ENCODE peak calls at places on chromosomes 1 and 21, in four cellular contexts. X is HCT116, H is A549, U is breast epithelium. D is an unnamed sample.

GRCh38 chr1:6473974-6474814 is 8.2 kb upstream of the TNFRSF25 start:
- DNase-seq in U (no peak), H (no peak), X (no peak), D (no peak)

GRCh38 chr1:156959414-156959813 is 39.0 kb downstream of the LRRC71 start:
- DNase-seq in H (no peak), U (no peak), X (no peak), D (no peak)

GRCh38 chr1:58812926-58813325 is 29.1 kb upstream of the JUN start:
- DNase-seq in X (no peak), H (no peak), U (no peak), D (no peak)

GRCh38 chr1:8754993-8755392 is 62.4 kb downstream of the RERE start:
- DNase-seq in H (no peak), U (no peak), X (no peak), D (no peak)

GRCh38 chr21:45910548-45911221 is 70.9 kb upstream of the COL6A1 start:
- DNase-seq in U (no peak), H (no peak), X (no peak), D (no peak)

GRCh38 chr1:178055093-178055492 is 38.8 kb upstream of the RASAL2 start:
- DNase-seq in H (peak; percentile 66), U (no peak), X (no peak), D (peak; percentile 43)

GRCh38 chr1:6280761-6281451 is 20.0 kb upstream of the GPR153 start:
- DNase-seq in X (no peak), H (peak; percentile 23), U (no peak), D (no peak)

GRCh38 chr1:27488523-27489138 is 1.3 kb downstream of the WASF2 start:
- DNase-seq in U (no peak), X (no peak), H (no peak), D (no peak)

GRCh38 chr1:230828421-230828820 is 39.9 kb downstream of the C1orf198 start:
- DNase-seq in H (no peak), U (no peak), X (no peak), D (no peak)

GRCh38 chr1:14552246-14552970 is 46.1 kb upstream of the KAZN start:
- DNase-seq in X (no peak), H (no peak), U (no peak), D (no peak)

GRCh38 chr1:110312188-110313121 is 26.7 kb upstream of the RBM15 start:
- DNase-seq in U (peak; percentile 85), X (peak; percentile 54), H (peak; percentile 42), D (peak; percentile 80)

GRCh38 chr1:223739366-223740057 is 27.2 kb downstream of the CAPN2 start:
- DNase-seq in U (no peak), X (no peak), H (no peak), D (no peak)

GRCh38 chr1:41658444-41659158 is 174.1 kb upstream of the EDN2 start:
- DNase-seq in H (no peak), U (peak; percentile 40), X (no peak), D (no peak)

GRCh38 chr1:184686540-184686939 is 68.1 kb downstream of the EDEM3 start:
- DNase-seq in U (no peak), X (no peak), H (no peak), D (no peak)

GRCh38 chr1:188244681-188245080 is 1415.9 kb downstream of the PLA2G4A start:
- DNase-seq in U (no peak), X (no peak), H (no peak), D (no peak)

GRCh38 chr1:188240772-188241406 is 1412.1 kb downstream of the PLA2G4A start:
- DNase-seq in H (no peak), X (no peak), U (no peak), D (no peak)

GRCh38 chr1:188241629-188242028 is 1412.9 kb downstream of the PLA2G4A start:
- DNase-seq in H (no peak), U (no peak), X (no peak), D (no peak)

GRCh38 chr1:188237573-188238353 is 1409.0 kb downstream of the PLA2G4A start:
- DNase-seq in H (peak; percentile 8), X (peak; percentile 45), U (no peak), D (no peak)

DNA sequence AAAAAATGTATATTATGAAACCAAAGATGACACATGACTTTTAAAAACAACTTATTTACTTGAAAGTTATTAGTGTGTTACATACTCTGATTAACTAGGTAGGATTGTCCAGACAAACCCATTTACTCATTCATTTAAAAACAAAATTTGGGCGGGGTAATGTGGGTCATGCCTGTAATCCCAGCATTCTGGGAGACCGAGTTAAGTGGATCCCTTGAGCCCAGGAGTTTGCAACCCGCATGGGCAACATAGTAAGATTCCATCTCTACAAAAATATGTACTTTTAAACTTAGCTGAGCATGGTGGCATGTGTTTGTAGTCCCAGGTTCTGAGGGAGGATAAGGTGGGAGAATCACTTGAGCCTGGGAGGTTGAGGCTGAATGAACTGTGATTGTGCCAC is 1414.7 kb downstream of the PLA2G4A start:
- DNase-seq in X (no peak), H (no peak), U (no peak), D (no peak)
- H3K4me1 ChIP-seq in X (no peaks in the 10 kb centered on the region), H (no peaks in the 10 kb centered on the region), U (no peaks in the 10 kb centered on the region), D (no peaks in the 10 kb centered on the region)

GRCh38 chr1:214923516-214923915 is 159.0 kb upstream of the KCNK2 start:
- DNase-seq in H (no peak), U (no peak), X (no peak), D (no peak)

GRCh38 chr1:214933375-214933774 is 149.2 kb upstream of the KCNK2 start:
- DNase-seq in H (no peak), X (no peak), U (no peak), D (no peak)

GRCh38 chr1:214928574-214928973 is 154.0 kb upstream of the KCNK2 start:
- DNase-seq in H (no peak), U (no peak), X (no peak), D (no peak)

GRCh38 chr1:214927791-214928190 is 154.7 kb upstream of the KCNK2 start:
- DNase-seq in U (no peak), H (no peak), X (no peak), D (no peak)
- TF ChIP-seq CTCF in U (no peak), H (no peak), X (no peak), D (no peak)

GRCh38 chr1:33080373-33080772 is 580 bp upstream of the AZIN2 start:
- DNase-seq in H (no peak), U (no peak), X (no peak), D (no peak)
- H3K27ac ChIP-seq in H (peak overlapping the region; percentile 92), U (peak overlapping the region; percentile 71), X (no peak overlapping the region), D (peak overlapping the region; percentile 58)

GRCh38 chr21:37874904-37875780 is 41.1 kb downstream of the KCNJ6 start:
- DNase-seq in H (no peak), X (no peak), U (no peak), D (no peak)
- H3K4me1 ChIP-seq in H (peaks cover 53% of the 10 kb centered on the region), X (no peaks in the 10 kb centered on the region), U (no peaks in the 10 kb centered on the region), D (no peaks in the 10 kb centered on the region)

GRCh38 chr1:63147783-63148182 is 174.6 kb upstream of the FOXD3 start:
- DNase-seq in X (no peak), H (no peak), U (no peak), D (no peak)

GRCh38 chr1:63148825-63149645 is 173.3 kb upstream of the FOXD3 start:
- DNase-seq in U (no peak), X (peak; percentile 40), H (peak; percentile 10), D (no peak)

GRCh38 chr1:63142001-63142400 is 180.4 kb upstream of the FOXD3 start:
- DNase-seq in X (no peak), U (no peak), H (no peak), D (no peak)

GRCh38 chr1:63143482-63143881 is 178.9 kb upstream of the FOXD3 start:
- DNase-seq in U (no peak), X (no peak), H (no peak), D (no peak)
- TF ChIP-seq CTCF in U (no peak), X (no peak), H (no peak), D (no peak)

GRCh38 chr1:3084154-3084553 is 15.2 kb downstream of the PRDM16 start:
- DNase-seq in X (no peak), H (no peak), U (no peak), D (no peak)
- H3K27ac ChIP-seq in X (no peak overlapping the region), H (no peak overlapping the region), U (no peak overlapping the region), D (peak overlapping the region; percentile 69)

GRCh38 chr1:56496158-56496557 is 83.2 kb downstream of the PLPP3 start:
- DNase-seq in U (no peak), X (no peak), H (no peak), D (no peak)

GRCh38 chr1:56495538-56495937 is 83.8 kb downstream of the PLPP3 start:
- DNase-seq in U (no peak), X (no peak), H (no peak), D (no peak)

GRCh38 chr1:56496861-56497772 is 82.2 kb downstream of the PLPP3 start:
- DNase-seq in H (no peak), X (no peak), U (no peak), D (no peak)

GRCh38 chr1:56493826-56494225 is 85.5 kb downstream of the PLPP3 start:
- DNase-seq in U (no peak), H (no peak), X (no peak), D (no peak)

DNA sequence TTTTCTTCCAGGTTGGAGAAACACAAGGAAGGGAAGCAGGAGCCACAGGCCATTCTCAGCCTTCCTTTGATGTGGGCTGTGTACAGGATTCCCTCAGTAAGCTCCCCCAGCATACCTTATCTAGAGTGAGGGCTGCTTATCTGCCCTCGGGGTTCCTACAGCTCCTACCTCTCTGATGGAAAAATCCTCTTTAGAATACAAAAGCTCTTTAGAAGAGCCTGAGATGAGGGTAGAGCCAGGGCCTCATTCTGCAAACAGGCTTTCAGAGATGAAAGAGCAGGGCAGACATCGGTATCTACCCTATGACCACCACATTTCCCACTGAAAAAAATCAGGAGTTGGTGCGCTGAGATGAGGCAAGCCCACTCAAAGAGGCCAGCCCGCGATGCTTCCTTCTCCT is 85.1 kb downstream of the PLPP3 start:
- DNase-seq in U (no peak), H (no peak), X (no peak), D (no peak)
- H3K4me1 ChIP-seq in U (no peaks in the 10 kb centered on the region), H (peaks cover 10% of the 10 kb centered on the region), X (peaks cover 6% of the 10 kb centered on the region), D (peaks cover 64% of the 10 kb centered on the region)

GRCh38 chr1:201769072-201769471 is 59.9 kb upstream of the IPO9 start:
- DNase-seq in U (no peak), X (no peak), H (no peak), D (no peak)

GRCh38 chr1:201771466-201771865 is 57.5 kb upstream of the IPO9 start:
- DNase-seq in H (no peak), X (no peak), U (no peak), D (no peak)

GRCh38 chr1:201772178-201772577 is 56.8 kb upstream of the IPO9 start:
- DNase-seq in U (no peak), H (no peak), X (no peak), D (no peak)

GRCh38 chr1:201767339-201767738 is 61.6 kb upstream of the IPO9 start:
- DNase-seq in U (no peak), H (no peak), X (no peak), D (no peak)

GRCh38 chr1:201769966-201770365 is 59.0 kb upstream of the IPO9 start:
- DNase-seq in X (no peak), H (no peak), U (no peak), D (peak; percentile 42)
- TF ChIP-seq CTCF in X (no peak), H (no peak), U (no peak), D (no peak)

D was measured in left ventricle myocardium inferior.